ENCODE peak calls at places on chromosomes 2 and 18, in four cellular contexts. U is NCI-H1105 treated with DMSO at 0.1 percent for 48 hours, N is HCT116, M is AG08396. X is an unnamed sample.
A peak's percentile ranks its signal among the peaks of the same experiment; 100 is the strongest.

GRCh38 chr2:220127311-220127710 is 499.9 kb downstream of the SLC4A3 start:
- DNase-seq in U (no peak), N (no peak), M (no peak), X (no peak)

GRCh38 chr2:20423847-20424246 is 23.0 kb upstream of the RHOB start:
- DNase-seq in N (no peak), M (no peak), U (no peak), X (no peak)

GRCh38 chr18:22783662-22784076 is 149.5 kb upstream of the RBBP8 start:
- DNase-seq in N (no peak), M (no peak), U (no peak), X (no peak)

GRCh38 chr2:68222287-68222686 is 30.0 kb downstream of the PPP3R1 start:
- DNase-seq in U (no peak), M (no peak), N (no peak), X (no peak)

GRCh38 chr2:114022360-114023085 is 132.6 kb downstream of the ACTR3 start:
- DNase-seq in M (peak; percentile 59), N (peak; percentile 61), U (no peak), X (no peak)

GRCh38 chr2:71907503-71907902 is 240.2 kb downstream of the CYP26B1 start:
- DNase-seq in N (no peak), M (no peak), U (no peak), X (no peak)

GRCh38 chr18:63046375-63046774 is 273.2 kb downstream of the BCL2 start:
- DNase-seq in U (peak; percentile 39), N (no peak), M (no peak), X (no peak)

GRCh38 chr2:17706845-17707244 is 46.8 kb downstream of the SMC6 start:
- DNase-seq in N (no peak), M (no peak), U (no peak), X (no peak)

GRCh38 chr2:48346124-48346536 is 183.8 kb upstream of the STON1 start:
- DNase-seq in N (no peak), U (no peak), M (peak; percentile 56), X (no peak)